ENCODE peak calls at places on chromosome 10, in four cellular contexts. W is activated T-helper 2 cell treated with anti-CD3 and anti-CD28 coated beads, Interferon-gamma antibody, Interleukin-2, Interleukin-4, amounts not matched to agents 10 μg/mL and 5 μg/mL and 100 μg/mL, durations not matched to agents 14 hours and 24 hours and 36 hours; F is HuH-7.5; O is cardiac septum. A is an unnamed sample.

GRCh38 chr10:15208221-15208620 is 39.7 kb upstream of the NMT2 start:
- DNase-seq in W (no peak), F (no peak), O (peak; percentile 67), A (no peak)

GRCh38 chr10:124075116-124075955 is 18.1 kb downstream of the CHST15 start:
- DNase-seq in W (no peak), F (no peak), O (no peak), A (no peak)

GRCh38 chr10:122264442-122264841 is 6.7 kb upstream of the BTBD16 start:
- DNase-seq in W (no peak), F (no peak), O (no peak), A (no peak)

GRCh38 chr10:91088300-91089140 is 131.9 kb upstream of the PCGF5 start:
- DNase-seq in W (no peak), F (peak; percentile 12), O (no peak), A (no peak)

GRCh38 chr10:94343159-94343558 is 19.6 kb downstream of the NOC3L start:
- DNase-seq in W (no peak), F (no peak), O (no peak), A (no peak)

GRCh38 chr10:104680467-104681401 is 39.6 kb downstream of the SORCS3 start:
- DNase-seq in W (no peak), F (no peak), O (no peak), A (no peak)

GRCh38 chr10:130579913-130580312 is 443.7 kb downstream of the GLRX3 start:
- DNase-seq in W (no peak), F (no peak), O (no peak), A (no peak)

GRCh38 chr10:86655173-86655540 is 810 bp downstream of the OPN4 start:
- DNase-seq in W (no peak), F (no peak), O (peak; percentile 71), A (peak; percentile 54)

GRCh38 chr10:128896183-128896805 is 570.7 kb upstream of the MGMT start:
- DNase-seq in W (no peak), F (no peak), O (no peak), A (no peak)

GRCh38 chr10:61399386-61399785 is 53.8 kb downstream of the TMEM26 start:
- DNase-seq in W (no peak), F (no peak), O (no peak), A (no peak)